ENCODE peak calls at places on chromosome 13, in seven cellular contexts. X, B, J, F, Q, W and R are unnamed samples.

GRCh38 chr13:20544186-20544914 is 18.7 kb upstream of the CRYL1 start:
- DNase-seq in J (no peak), X (no peak), B (no peak), W (no peak), Q (no peak), F (no peak), R (no peak)

GRCh38 chr13:111005364-111005763 is 90.5 kb upstream of the ANKRD10 start:
- DNase-seq in Q (no peak), B (no peak), X (no peak), J (no peak), W (no peak), F (no peak), R (no peak)

GRCh38 chr13:42354246-42355117 is 82.5 kb downstream of the AKAP11 start:
- DNase-seq in B (no peak), X (no peak), F (peak), J (no peak), W (peak), Q (no peak), R (no peak)

GRCh38 chr13:84433024-84433423 is 550.8 kb upstream of the SLITRK1 start:
- DNase-seq in J (no peak), F (no peak), W (no peak), Q (no peak), X (no peak), B (no peak), R (no peak)

GRCh38 chr13:44364601-44365000 is 9.0 kb upstream of the SERP2 start:
- DNase-seq in B (no peak), X (no peak), Q (no peak), F (no peak), J (no peak), W (no peak), R (no peak)

GRCh38 chr13:20869540-20869939 is 33.0 kb downstream of the XPO4 start:
- DNase-seq in J (no peak), W (no peak), F (no peak), Q (no peak), B (no peak), X (no peak), R (no peak)

GRCh38 chr13:48251616-48252081 is 18.6 kb downstream of the ITM2B start:
- DNase-seq in J (no peak), W (no peak), F (no peak), Q (no peak), X (peak), B (no peak), R (no peak)

GRCh38 chr13:66222127-66222526 is 1008.0 kb downstream of the PCDH9 start:
- DNase-seq in W (no peak), F (no peak), Q (no peak), X (no peak), B (no peak), J (no peak), R (no peak)

GRCh38 chr13:27619711-27620376 is 485 bp downstream of the LNX2 start:
- DNase-seq in J (peak), X (peak), F (peak), B (no peak), Q (peak), W (no peak), R (peak)

GRCh38 chr13:37348916-37349653 is 243.6 kb upstream of the CSNK1A1L start:
- DNase-seq in F (no peak), Q (no peak), J (no peak), W (no peak), B (no peak), X (no peak), R (no peak)

GRCh38 chr13:41658057-41658642 is 200.8 kb downstream of the RGCC start:
- DNase-seq in F (peak), W (no peak), Q (no peak), B (no peak), J (no peak), X (no peak), R (no peak)

GRCh38 chr13:43245374-43245964 is 222.1 kb downstream of the DNAJC15 start:
- DNase-seq in Q (no peak), W (no peak), X (no peak), F (no peak), J (no peak), B (no peak), R (no peak)

GRCh38 chr13:72295173-72295572 is 428.2 kb upstream of the DACH1 start:
- DNase-seq in W (no peak), Q (no peak), F (no peak), J (no peak), X (peak), B (no peak), R (no peak)

GRCh38 chr13:24313449-24313848 is 4.1 kb downstream of the C1QTNF9 start:
- DNase-seq in B (no peak), W (no peak), J (no peak), F (peak), X (no peak), Q (no peak), R (no peak)

GRCh38 chr13:66927562-66927961 is 302.6 kb downstream of the PCDH9 start:
- DNase-seq in Q (no peak), X (no peak), F (no peak), J (no peak), W (no peak), B (no peak), R (no peak)

GRCh38 chr13:57601536-57601935 is 30.0 kb upstream of the PCDH17 start:
- DNase-seq in W (no peak), B (no peak), X (no peak), J (no peak), F (no peak), Q (no peak), R (no peak)

GRCh38 chr13:109738298-109738746 is 48.1 kb downstream of the IRS2 start:
- DNase-seq in B (no peak), W (no peak), F (no peak), X (no peak), J (no peak), Q (no peak), R (no peak)

GRCh38 chr13:108681986-108682562 is 52.7 kb downstream of the MYO16 start:
- DNase-seq in X (no peak), W (no peak), B (no peak), F (no peak), J (no peak), Q (no peak), R (no peak)

GRCh38 chr13:41985788-41986508 is 25.0 kb upstream of the VWA8 start:
- DNase-seq in W (no peak), F (no peak), J (no peak), Q (no peak), X (no peak), B (no peak), R (no peak)

GRCh38 chr13:88908896-88909535 is 1237.8 kb downstream of the SLITRK5 start:
- DNase-seq in Q (no peak), B (no peak), F (no peak), X (peak), J (no peak), W (no peak), R (no peak)

GRCh38 chr13:25248071-25248470 is 39.2 kb downstream of the MTMR6 start:
- DNase-seq in Q (no peak), F (no peak), B (no peak), J (no peak), X (no peak), W (no peak), R (no peak)

GRCh38 chr13:76825415-76825814 is 60.8 kb downstream of the KCTD12 start:
- DNase-seq in W (no peak), Q (no peak), X (no peak), F (no peak), J (no peak), B (no peak), R (no peak)

GRCh38 chr13:33931397-33931987 is 113.5 kb downstream of the RFC3 start:
- DNase-seq in J (no peak), W (peak), B (no peak), Q (no peak), X (no peak), F (peak), R (no peak)

GRCh38 chr13:27276188-27276587 is 5.6 kb downstream of the RASL11A start:
- DNase-seq in Q (no peak), F (no peak), B (no peak), W (no peak), X (no peak), J (no peak), R (no peak)

GRCh38 chr13:33004454-33004853 is 11.8 kb upstream of the KL start:
- DNase-seq in F (peak), W (no peak), X (peak), Q (no peak), B (no peak), J (peak), R (no peak)

GRCh38 chr13:101579291-101579802 is 126.9 kb downstream of the ITGBL1 start:
- DNase-seq in X (no peak), F (no peak), J (no peak), B (no peak), W (no peak), Q (no peak), R (no peak)

GRCh38 chr13:101572456-101572855 is 120.0 kb downstream of the ITGBL1 start:
- DNase-seq in F (no peak), W (no peak), B (no peak), Q (no peak), X (no peak), J (no peak), R (no peak)

GRCh38 chr13:101575591-101575990 is 123.1 kb downstream of the ITGBL1 start:
- DNase-seq in X (no peak), J (no peak), Q (no peak), W (no peak), B (no peak), F (no peak), R (no peak)

GRCh38 chr13:101576452-101576851 is 124.0 kb downstream of the ITGBL1 start:
- DNase-seq in X (no peak), B (no peak), F (no peak), W (no peak), Q (no peak), J (no peak), R (no peak)

GRCh38 chr13:101576977-101577376 is 124.5 kb downstream of the ITGBL1 start:
- DNase-seq in B (no peak), W (no peak), F (no peak), J (no peak), X (no peak), Q (no peak), R (no peak)
- TF ChIP-seq CTCF in B (no peak), W (no peak), F (no peak), J (no peak), X (no peak), Q (no peak), R (no peak)

GRCh38 chr13:46180393-46180792 is 1.6 kb downstream of the LCP1 start:
- DNase-seq in F (no peak), B (no peak), X (no peak), Q (no peak), W (no peak), J (no peak), R (no peak)

GRCh38 chr13:46178143-46178542 is 3.8 kb downstream of the LCP1 start:
- DNase-seq in B (no peak), J (no peak), F (no peak), W (no peak), X (no peak), Q (no peak), R (no peak)

GRCh38 chr13:46181799-46182490 is at the start of gene LCP1:
- DNase-seq in Q (peak), W (peak), J (no peak), B (no peak), F (peak), X (no peak), R (peak)

GRCh38 chr13:46178821-46179220 is 3.2 kb downstream of the LCP1 start:
- DNase-seq in Q (no peak), F (no peak), B (no peak), W (no peak), J (no peak), X (no peak), R (no peak)

DNA sequence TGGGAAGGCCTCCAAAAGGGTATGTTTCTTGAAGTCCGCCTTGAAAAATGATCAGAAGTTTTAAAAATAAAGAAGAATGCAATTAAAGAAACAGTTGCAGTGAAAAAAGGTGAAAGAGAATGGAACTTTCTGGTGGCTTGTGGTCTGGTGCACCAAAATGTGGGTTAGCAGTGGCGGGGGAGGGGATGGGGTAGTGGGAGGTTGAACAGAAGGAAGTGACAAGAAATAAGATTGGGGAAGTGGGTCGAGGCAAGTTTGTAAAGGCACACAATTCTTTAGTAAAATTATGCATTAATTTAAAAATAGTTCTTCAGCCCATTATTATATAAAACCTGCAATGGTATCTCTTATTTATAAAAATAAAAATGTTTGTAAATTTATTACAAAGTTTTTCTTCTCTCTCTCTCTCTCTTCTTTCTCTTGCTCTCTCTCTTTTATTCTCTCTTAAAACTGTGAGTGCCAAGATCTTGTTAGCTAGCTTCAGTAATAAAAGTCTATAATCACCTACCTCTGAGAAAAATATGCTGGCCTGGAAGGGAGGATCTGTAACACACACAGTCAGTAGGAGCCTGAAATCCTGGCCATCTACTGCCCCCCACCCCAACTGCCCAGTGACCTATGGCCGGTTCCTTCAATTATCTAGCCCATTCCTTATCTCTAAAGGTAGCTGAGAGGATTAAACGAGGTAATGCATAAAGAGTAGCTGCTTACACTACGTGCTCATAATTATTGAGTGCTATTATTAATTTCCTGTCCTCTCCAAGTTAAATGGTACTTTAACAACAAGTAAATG is 2.2 kb downstream of the LCP1 start:
- DNase-seq in Q (peak), F (no peak), J (peak), X (peak), B (no peak), W (no peak), R (peak)
- H3K4me3 ChIP-seq in Q (no peak), F (no peak), J (peak), X (no peak), B (peak), W (peak), R (peak)

GRCh38 chr13:114110091-114110829 is 22.2 kb downstream of the RASA3 start:
- DNase-seq in Q (no peak), X (no peak), W (no peak), J (peak), B (no peak), F (peak), R (no peak)
- TF ChIP-seq CTCF in Q (no peak), X (no peak), W (peak), J (no peak), B (no peak), F (no peak), R (no peak)

GRCh38 chr13:35471466-35472307 is 4.8 kb downstream of the MAB21L1 start:
- DNase-seq in Q (no peak), W (no peak), F (peak), B (no peak), X (no peak), J (peak), R (no peak)
- H3K4me3 ChIP-seq in Q (no peak), W (no peak), F (peak), B (peak), X (peak), J (peak), R (no peak)

DNA sequence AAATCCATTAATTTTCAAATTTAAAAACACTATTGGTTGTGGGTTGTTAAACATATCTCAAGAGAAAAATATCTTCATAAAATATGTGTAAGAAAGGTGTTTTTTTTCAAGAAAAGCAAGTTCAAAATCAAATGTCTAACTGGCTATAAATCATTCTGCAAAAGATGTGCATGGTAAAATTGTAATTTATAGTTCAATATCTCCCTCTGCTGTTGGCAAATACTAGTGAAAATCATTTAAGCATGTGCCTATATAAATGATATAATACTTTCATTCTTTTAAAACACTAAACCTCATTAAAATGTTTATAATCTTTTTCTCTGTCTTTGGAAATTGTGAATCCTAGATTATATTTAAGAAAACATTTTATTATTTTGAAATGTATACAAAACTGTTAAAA is 17.2 kb upstream of the SLITRK6 start:
- DNase-seq in W (no peak), F (no peak), X (no peak), J (no peak), B (no peak), Q (no peak), R (no peak)
- TF ChIP-seq CTCF in W (no peak), F (peak), X (no peak), J (no peak), B (no peak), Q (no peak), R (no peak)

DNA sequence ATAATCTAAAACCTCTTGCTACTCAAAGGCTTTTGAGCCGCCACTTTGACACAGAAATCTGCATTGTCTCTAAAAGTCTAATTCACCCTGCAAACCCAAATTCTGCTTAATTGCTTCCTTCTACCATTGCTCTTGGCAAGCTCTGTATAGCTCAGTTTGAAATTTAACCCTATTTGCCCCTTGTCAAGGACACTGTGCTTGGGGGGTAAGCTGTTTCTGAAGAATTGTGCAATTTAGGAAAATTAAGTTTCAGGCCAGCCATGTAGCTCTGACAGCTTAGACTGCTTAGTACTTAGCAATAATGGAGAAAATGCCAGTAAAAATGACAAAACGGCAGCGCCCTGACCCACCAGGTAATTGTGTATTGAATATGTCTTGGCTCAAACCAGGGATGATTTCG is 282.2 kb downstream of the OLFM4 start:
- DNase-seq in W (no peak), B (no peak), F (no peak), Q (no peak), X (no peak), J (no peak), R (no peak)
- H3K4me3 ChIP-seq in W (no peak), B (no peak), F (no peak), Q (no peak), X (no peak), J (no peak), R (no peak)

DNA sequence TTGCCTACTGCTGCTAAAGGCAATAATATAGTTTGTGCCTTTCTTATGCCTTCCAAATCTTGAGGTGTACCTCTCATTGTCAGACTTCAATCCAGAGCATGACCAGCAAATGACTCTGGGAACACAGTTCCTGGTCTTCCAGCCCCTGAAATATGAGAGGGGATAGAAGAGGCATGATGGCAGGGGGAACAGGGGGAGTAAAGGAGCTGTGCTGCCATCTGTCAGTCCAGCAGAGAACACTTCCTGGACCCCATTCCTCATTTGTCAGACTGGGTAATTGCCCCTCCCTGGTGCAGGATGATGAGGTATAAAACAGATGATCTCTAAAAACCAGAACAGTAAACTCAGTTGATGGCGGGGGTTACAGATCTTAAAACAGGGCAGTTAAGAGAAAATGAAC is 618.7 kb downstream of the DIAPH3 start:
- DNase-seq in B (no peak), X (no peak), F (peak), Q (no peak), W (no peak), J (no peak), R (no peak)
- TF ChIP-seq CTCF in B (no peak), X (no peak), F (peak), Q (no peak), W (no peak), J (no peak), R (no peak)

DNA sequence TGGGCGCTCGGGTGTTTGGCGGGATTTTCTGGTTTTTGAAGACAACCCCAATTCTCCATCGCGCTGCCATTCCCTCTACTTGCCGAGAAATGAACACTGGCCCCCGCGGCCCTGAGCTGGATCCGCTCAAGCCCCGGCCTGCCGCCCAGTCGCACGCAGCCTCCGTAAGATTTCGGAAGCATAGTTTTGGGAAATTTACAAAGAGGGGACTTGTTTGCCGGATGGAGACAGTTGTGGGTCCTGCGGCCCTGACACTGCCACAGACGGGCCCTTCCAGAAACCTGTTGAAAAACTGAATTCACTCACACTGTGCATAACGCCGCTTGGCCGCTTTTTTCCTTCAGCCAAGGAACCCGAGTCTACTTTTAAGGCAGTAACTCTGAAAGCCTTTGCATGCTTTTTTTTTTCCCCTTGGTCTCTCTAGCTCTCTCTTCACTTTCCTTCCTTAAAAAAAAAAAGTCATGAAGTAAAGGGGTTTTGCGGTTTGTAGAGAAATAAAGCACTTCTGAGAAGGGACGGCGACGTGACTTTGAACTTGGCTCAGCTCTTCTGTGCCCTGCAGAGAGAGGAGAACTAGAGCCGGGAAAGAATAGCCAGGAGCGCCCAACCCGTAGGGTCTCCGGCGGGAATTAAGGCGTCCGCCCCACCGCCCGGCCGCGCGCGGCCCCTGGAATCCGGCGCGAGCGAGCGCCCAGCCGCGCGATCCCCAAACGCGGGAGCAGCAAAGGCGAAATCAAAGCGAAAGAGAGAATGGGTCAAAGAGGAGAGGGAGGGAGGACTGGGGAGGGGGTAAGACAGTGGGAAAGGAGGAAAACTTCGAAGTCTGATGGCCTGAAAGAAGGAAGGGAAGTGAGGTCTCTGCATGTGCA is 3.4 kb upstream of the ZIC2 start:
- DNase-seq in F (peak), J (no peak), W (no peak), X (no peak), B (no peak), Q (no peak), R (peak)
- H3K4me3 ChIP-seq in F (peak), J (no peak), W (no peak), X (no peak), B (no peak), Q (no peak), R (no peak)

DNA sequence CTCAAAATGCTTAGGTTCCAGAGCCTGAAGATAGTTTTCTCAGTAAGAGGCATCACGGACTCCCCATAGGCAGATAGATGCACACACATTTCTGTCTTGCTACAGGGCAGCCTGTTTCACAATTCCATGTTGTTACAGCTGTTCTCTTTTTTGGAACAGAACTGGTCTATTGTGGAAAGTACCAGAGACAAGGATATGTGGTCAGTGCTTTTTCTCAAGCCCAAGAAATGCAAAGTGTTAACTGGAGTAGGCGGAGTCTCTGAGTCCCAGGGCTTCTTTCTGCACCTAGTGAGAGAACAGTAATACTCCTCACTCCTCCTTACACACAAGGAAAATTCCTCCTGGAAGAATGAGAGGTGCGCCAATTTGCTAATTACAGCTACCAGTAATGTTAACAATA is 141.6 kb upstream of the ARGLU1 start:
- DNase-seq in J (no peak), X (no peak), F (no peak), Q (no peak), W (no peak), B (no peak), R (no peak)
- TF ChIP-seq CTCF in J (no peak), X (no peak), F (no peak), Q (no peak), W (no peak), B (no peak), R (no peak)